ENCODE peak calls at places on chromosomes 1 and 21, in eight cellular contexts. T, X, O, W, P, Z, Y and Q are unnamed samples.

GRCh38 chr21:37871121-37871862 is 45.0 kb downstream of the KCNJ6 start:
- DNase-seq in T (no peak), X (peak; percentile 89), O (no peak), W (no peak), P (peak; percentile 32), Z (no peak), Y (no peak), Q (no peak)

GRCh38 chr1:39907532-39908453 is 6.1 kb upstream of the MYCL start:
- DNase-seq in T (no peak), X (no peak), O (no peak), W (no peak), P (no peak), Z (no peak), Y (no peak), Q (no peak)

GRCh38 chr21:37684115-37684493 is 232.2 kb downstream of the KCNJ6 start:
- DNase-seq in T (no peak), X (no peak), O (no peak), W (no peak), P (no peak), Z (no peak), Y (no peak), Q (no peak)

GRCh38 chr1:226948996-226949395 is 8.9 kb downstream of the COQ8A start:
- DNase-seq in T (no peak), X (no peak), O (no peak), W (no peak), P (no peak), Z (no peak), Y (no peak), Q (no peak)

GRCh38 chr1:146012703-146013565 is 8.6 kb downstream of the HJV start:
- DNase-seq in T (no peak), X (peak; percentile 81), O (no peak), W (no peak), P (peak; percentile 68), Z (peak; percentile 81), Y (peak; percentile 75), Q (no peak)

GRCh38 chr1:30719406-30720270 is 3.7 kb downstream of the MATN1 start:
- DNase-seq in T (peak; percentile 51), X (peak; percentile 26), O (no peak), W (peak; percentile 81), P (no peak), Z (no peak), Y (peak; percentile 76), Q (no peak)

GRCh38 chr1:26543444-26543835 is 13.9 kb downstream of the RPS6KA1 start:
- DNase-seq in T (no peak), X (no peak), O (no peak), W (no peak), P (no peak), Z (no peak), Y (no peak), Q (no peak)

GRCh38 chr21:42108941-42109340 is 37.8 kb downstream of the UMODL1 start:
- DNase-seq in T (peak; percentile 57), X (no peak), O (no peak), W (no peak), P (no peak), Z (no peak), Y (no peak), Q (no peak)

GRCh38 chr1:204357551-204357950 is 2.2 kb downstream of the PLEKHA6 start:
- DNase-seq in T (no peak), X (no peak), O (no peak), W (peak; percentile 66), P (no peak), Z (no peak), Y (no peak), Q (no peak)

GRCh38 chr1:175132456-175132855 is 60.1 kb downstream of the KIAA0040 start:
- DNase-seq in T (no peak), X (peak; percentile 45), O (no peak), W (no peak), P (no peak), Z (no peak), Y (no peak), Q (no peak)

GRCh38 chr1:229230893-229231753 is 39.8 kb upstream of the RAB4A start:
- DNase-seq in T (no peak), X (no peak), O (no peak), W (no peak), P (peak; percentile 62), Z (no peak), Y (no peak), Q (peak; percentile 66)

GRCh38 chr21:42460391-42461184 is 35.4 kb downstream of the RSPH1 start:
- DNase-seq in T (no peak), X (no peak), O (no peak), W (no peak), P (no peak), Z (peak; percentile 96), Y (peak; percentile 51), Q (no peak)

GRCh38 chr1:53552146-53552940 is 93.1 kb downstream of the DMRTB1 start:
- DNase-seq in T (peak; percentile 43), X (peak; percentile 44), O (no peak), W (peak; percentile 11), P (no peak), Z (no peak), Y (no peak), Q (no peak)

GRCh38 chr1:101438359-101438758 is 201.5 kb downstream of the S1PR1 start:
- DNase-seq in T (no peak), X (no peak), O (no peak), W (no peak), P (peak; percentile 14), Z (peak; percentile 8), Y (no peak), Q (no peak)

GRCh38 chr1:180923024-180923841 is 10.5 kb downstream of the KIAA1614 start:
- DNase-seq in T (peak; percentile 29), X (peak; percentile 25), O (no peak), W (no peak), P (peak; percentile 44), Z (no peak), Y (no peak), Q (peak; percentile 6)

GRCh38 chr1:7707527-7707926 is 63.6 kb upstream of the VAMP3 start:
- DNase-seq in T (no peak), X (peak; percentile 47), O (no peak), W (no peak), P (no peak), Z (no peak), Y (no peak), Q (no peak)

GRCh38 chr1:30768830-30769718 is 11.5 kb upstream of the LAPTM5 start:
- DNase-seq in T (no peak), X (no peak), O (no peak), W (no peak), P (no peak), Z (no peak), Y (no peak), Q (no peak)

GRCh38 chr1:160429702-160430535 is 29.6 kb downstream of the VANGL2 start:
- DNase-seq in T (no peak), X (no peak), O (no peak), W (no peak), P (no peak), Z (peak; percentile 85), Y (peak; percentile 25), Q (no peak)

GRCh38 chr1:234533975-234534876 is 55.2 kb upstream of the TARBP1 start:
- DNase-seq in T (no peak), X (peak; percentile 97), O (peak; percentile 87), W (peak; percentile 93), P (peak; percentile 42), Z (no peak), Y (no peak), Q (no peak)

GRCh38 chr1:200636681-200637080 is 16.1 kb upstream of the KIF14 start:
- DNase-seq in T (no peak), X (no peak), O (no peak), W (no peak), P (no peak), Z (no peak), Y (no peak), Q (no peak)

GRCh38 chr1:108815566-108815965 is 41.3 kb downstream of the AKNAD1 start:
- DNase-seq in T (no peak), X (no peak), O (no peak), W (no peak), P (no peak), Z (no peak), Y (no peak), Q (no peak)

GRCh38 chr1:226602186-226603029 is 53.8 kb downstream of the STUM start:
- DNase-seq in T (no peak), X (peak; percentile 30), O (no peak), W (peak; percentile 78), P (peak; percentile 75), Z (no peak), Y (no peak), Q (no peak)

GRCh38 chr1:198729195-198729863 is 90.5 kb downstream of the PTPRC start:
- DNase-seq in T (no peak), X (no peak), O (no peak), W (no peak), P (no peak), Z (no peak), Y (no peak), Q (no peak)
- H3K27ac ChIP-seq in T (no peak overlapping the region), X (no peak overlapping the region), O (no peak overlapping the region), W (no peak overlapping the region), P (no peak overlapping the region), Z (no peak overlapping the region), Y (no peak overlapping the region), Q (no peak overlapping the region)

DNA sequence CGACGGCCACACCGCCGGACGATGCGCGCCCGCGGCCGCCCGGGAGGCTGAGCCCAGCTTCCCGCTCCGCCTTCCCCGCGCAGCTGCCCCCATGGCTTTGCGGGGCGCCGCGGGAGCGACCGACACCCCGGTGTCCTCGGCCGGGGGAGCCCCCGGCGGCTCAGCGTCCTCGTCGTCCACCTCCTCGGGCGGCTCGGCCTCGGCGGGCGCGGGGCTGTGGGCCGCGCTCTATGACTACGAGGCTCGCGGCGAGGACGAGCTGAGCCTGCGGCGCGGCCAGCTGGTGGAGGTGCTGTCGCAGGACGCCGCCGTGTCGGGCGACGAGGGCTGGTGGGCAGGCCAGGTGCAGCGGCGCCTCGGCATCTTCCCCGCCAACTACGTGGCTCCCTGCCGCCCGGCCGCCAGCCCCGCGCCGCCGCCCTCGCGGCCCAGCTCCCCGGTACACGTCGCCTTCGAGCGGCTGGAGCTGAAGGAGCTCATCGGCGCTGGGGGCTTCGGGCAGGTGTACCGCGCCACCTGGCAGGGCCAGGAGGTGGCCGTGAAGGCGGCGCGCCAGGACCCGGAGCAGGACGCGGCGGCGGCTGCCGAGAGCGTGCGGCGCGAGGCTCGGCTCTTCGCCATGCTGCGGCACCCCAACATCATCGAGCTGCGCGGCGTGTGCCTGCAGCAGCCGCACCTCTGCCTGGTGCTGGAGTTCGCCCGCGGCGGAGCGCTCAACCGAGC is 575 bp downstream of the MAP3K21 start:
- DNase-seq in T (peak; percentile 89), X (no peak), O (no peak), W (peak; percentile 28), P (peak; percentile 17), Z (peak; percentile 62), Y (no peak), Q (no peak)
- H3K27ac ChIP-seq in T (peak overlapping the region; percentile 66), X (no peak overlapping the region), O (no peak overlapping the region), W (no peak overlapping the region), P (peak overlapping the region; percentile 72), Z (peak overlapping the region; percentile 46), Y (peak overlapping the region; percentile 89), Q (peak overlapping the region; percentile 29)

GRCh38 chr1:244076740-244077139 is 25.7 kb downstream of the ZBTB18 start:
- DNase-seq in T (no peak), X (no peak), O (no peak), W (no peak), P (no peak), Z (no peak), Y (no peak), Q (no peak)
- H3K27ac ChIP-seq in T (no peak overlapping the region), X (no peak overlapping the region), O (no peak overlapping the region), W (no peak overlapping the region), P (no peak overlapping the region), Z (no peak overlapping the region), Y (no peak overlapping the region), Q (no peak overlapping the region)

GRCh38 chr1:235834620-235835019 is 32.1 kb downstream of the LYST start:
- DNase-seq in T (no peak), X (no peak), O (no peak), W (no peak), P (no peak), Z (no peak), Y (no peak), Q (no peak)
- H3K27ac ChIP-seq in T (no peak overlapping the region), X (no peak overlapping the region), O (no peak overlapping the region), W (no peak overlapping the region), P (no peak overlapping the region), Z (no peak overlapping the region), Y (no peak overlapping the region), Q (no peak overlapping the region)